ENCODE peak calls at places on chromosomes 12 and 14, in four cellular contexts. C, T, V and Z are unnamed samples.

GRCh38 chr14:100239200-100239839 is 376 bp downstream of the YY1 start:
- DNase-seq in C (no peak), T (peak), V (peak), Z (no peak)

GRCh38 chr14:24080888-24081738 is 9.8 kb downstream of the CPNE6 start:
- DNase-seq in C (peak), T (peak), V (peak), Z (no peak)

GRCh38 chr14:77615231-77616132 is 955 bp downstream of the SPTLC2 start:
- DNase-seq in T (no peak), V (no peak), C (peak), Z (no peak)

GRCh38 chr14:89254201-89254919 is 162.7 kb downstream of the FOXN3 start:
- DNase-seq in T (no peak), V (no peak), C (no peak), Z (no peak)

GRCh38 chr12:29816869-29817730 is 33.4 kb upstream of the TMTC1 start:
- DNase-seq in T (no peak), V (no peak), C (no peak), Z (no peak)

GRCh38 chr12:110780448-110780847 is 37.8 kb upstream of the PPP1CC start:
- DNase-seq in T (no peak), C (no peak), V (no peak), Z (no peak)

GRCh38 chr12:6632026-6632978 is 3.5 kb downstream of the LPAR5 start:
- DNase-seq in V (peak), C (no peak), T (peak), Z (no peak)

GRCh38 chr12:120466560-120467315 is 2.8 kb downstream of the SRSF9 start:
- DNase-seq in C (peak), V (no peak), T (peak), Z (no peak)

GRCh38 chr12:31524791-31525495 is 66.0 kb downstream of the DENND5B start:
- DNase-seq in T (peak), V (no peak), C (peak), Z (peak)

GRCh38 chr14:103286968-103287850 is 46.8 kb upstream of the EIF5 start:
- DNase-seq in T (no peak), V (no peak), C (no peak), Z (no peak)

GRCh38 chr12:90682398-90682797 is 272.6 kb downstream of the CCER1 start:
- DNase-seq in T (no peak), C (no peak), V (no peak), Z (peak)

GRCh38 chr12:41621288-41621687 is 433.2 kb downstream of the PDZRN4 start:
- DNase-seq in V (no peak), C (peak), T (no peak), Z (no peak)

GRCh38 chr12:19491863-19492262 is 52.6 kb downstream of the AEBP2 start:
- DNase-seq in C (peak), T (no peak), V (no peak), Z (no peak)

GRCh38 chr14:100275214-100275613 is 31.0 kb downstream of the SLC25A29 start:
- DNase-seq in C (no peak), V (no peak), T (no peak), Z (no peak)

GRCh38 chr12:480831-481230 is 21.1 kb downstream of the B4GALNT3 start:
- DNase-seq in C (no peak), V (no peak), T (no peak), Z (no peak)

GRCh38 chr14:69612014-69612758 is 790 bp downstream of the SUSD6 start:
- DNase-seq in C (peak), T (peak), V (peak), Z (no peak)

GRCh38 chr12:79674629-79675028 is 16.1 kb downstream of the PAWR start:
- DNase-seq in C (peak), V (no peak), T (no peak), Z (no peak)

GRCh38 chr12:41188058-41188840 is at the start of gene PDZRN4:
- DNase-seq in V (peak), C (no peak), T (no peak), Z (no peak)

GRCh38 chr14:65478596-65478995 is 66.1 kb downstream of the FUT8 start:
- DNase-seq in T (peak), C (peak), V (no peak), Z (peak)

GRCh38 chr12:27979145-27979544 is 6.6 kb upstream of the PTHLH start:
- DNase-seq in T (no peak), C (peak), V (no peak), Z (no peak)

GRCh38 chr12:27973487-27973890 is 956 bp upstream of the PTHLH start:
- DNase-seq in V (no peak), C (peak), T (no peak), Z (no peak)

GRCh38 chr12:27974735-27975221 is 2.2 kb upstream of the PTHLH start:
- DNase-seq in C (no peak), V (peak), T (no peak), Z (no peak)

GRCh38 chr12:27972721-27973120 is at the start of gene PTHLH:
- DNase-seq in T (no peak), C (peak), V (no peak), Z (no peak)

DNA sequence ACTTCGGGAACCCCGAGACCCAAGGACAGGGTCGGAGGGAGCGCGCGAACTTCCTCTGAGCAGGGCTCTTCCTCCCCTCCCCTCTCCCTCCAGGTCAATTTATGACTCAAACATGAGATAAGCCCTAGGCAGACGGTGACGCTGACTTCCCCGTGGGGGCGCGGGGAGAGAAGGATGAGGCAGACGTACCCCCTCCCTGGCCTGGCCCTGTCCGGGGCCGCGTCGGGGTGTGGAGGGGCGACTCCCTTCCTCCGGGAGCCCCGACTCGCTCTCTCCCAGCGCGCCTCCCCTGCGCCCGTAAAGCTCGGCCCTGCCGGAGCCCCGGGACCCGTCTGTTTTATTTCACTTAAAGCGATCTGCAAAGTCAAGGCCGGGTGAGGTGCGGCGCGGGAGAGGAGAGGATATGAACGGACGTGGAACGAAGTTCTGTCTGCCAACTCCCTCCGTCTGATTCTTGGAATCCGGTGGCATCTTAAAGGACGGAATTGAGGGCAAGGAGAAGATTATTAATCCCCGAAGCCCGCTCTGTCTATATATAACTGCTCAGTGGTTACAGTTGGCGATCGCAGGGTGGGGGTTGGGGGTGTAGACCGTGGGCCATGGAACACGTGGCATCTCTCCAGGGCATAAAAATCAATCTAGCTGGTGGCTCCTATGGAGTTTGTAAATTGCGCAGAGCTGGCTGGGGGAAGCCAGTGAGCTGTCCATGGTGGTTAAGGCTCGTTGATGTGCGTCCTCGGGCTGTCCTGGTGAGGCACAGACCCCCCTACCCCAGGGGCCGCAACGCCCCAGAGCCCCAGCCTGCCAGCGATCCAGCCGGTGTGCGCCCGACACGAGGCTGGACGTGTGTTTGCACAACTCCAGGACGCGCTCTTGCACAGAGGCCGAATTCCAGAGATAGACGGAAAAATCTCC is 2.9 kb upstream of the PTHLH start:
- DNase-seq in C (peak), T (no peak), V (no peak), Z (no peak)
- H3K4me3 ChIP-seq in C (peak), T (no peak), V (peak), Z (peak)

DNA sequence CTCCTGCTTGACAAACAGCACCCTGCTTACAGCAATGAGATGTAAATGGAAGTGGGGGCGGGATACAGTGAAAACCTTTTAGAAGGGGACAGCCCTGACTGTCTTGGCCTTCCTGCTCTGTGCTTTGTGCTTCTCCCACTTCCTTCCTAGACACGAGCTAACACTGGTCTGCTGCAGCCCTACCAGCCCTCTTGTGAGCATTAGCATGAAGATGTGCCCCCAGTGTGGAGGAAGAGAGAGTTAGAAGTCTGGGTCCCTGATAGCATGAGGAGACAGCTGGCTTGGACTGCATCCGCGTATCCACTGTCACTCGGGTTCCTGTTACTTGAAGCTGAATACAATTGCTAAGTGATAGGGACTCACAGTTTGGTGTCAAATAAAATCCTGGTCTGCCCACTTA is 248.0 kb upstream of the SOX5 start:
- DNase-seq in V (no peak), T (no peak), C (no peak), Z (no peak)
- H3K4me3 ChIP-seq in V (no peak), T (no peak), C (no peak), Z (no peak)

GRCh38 chr12:55684761-55685370 is 22.8 kb downstream of the ITGA7 start:
- DNase-seq in C (no peak), T (no peak), V (no peak), Z (no peak)

GRCh38 chr12:55682087-55682796 is 25.5 kb downstream of the ITGA7 start:
- DNase-seq in T (no peak), V (no peak), C (no peak), Z (no peak)

GRCh38 chr12:55679691-55680090 is 28.0 kb downstream of the ITGA7 start:
- DNase-seq in T (no peak), C (no peak), V (peak), Z (no peak)

GRCh38 chr12:55683676-55684075 is 24.0 kb downstream of the ITGA7 start:
- DNase-seq in C (no peak), V (no peak), T (no peak), Z (no peak)

GRCh38 chr12:55681142-55682077 is 26.3 kb downstream of the ITGA7 start:
- DNase-seq in T (no peak), C (peak), V (peak), Z (peak)
- H3K4me3 ChIP-seq in T (no peak), C (peak), V (peak), Z (peak)

DNA sequence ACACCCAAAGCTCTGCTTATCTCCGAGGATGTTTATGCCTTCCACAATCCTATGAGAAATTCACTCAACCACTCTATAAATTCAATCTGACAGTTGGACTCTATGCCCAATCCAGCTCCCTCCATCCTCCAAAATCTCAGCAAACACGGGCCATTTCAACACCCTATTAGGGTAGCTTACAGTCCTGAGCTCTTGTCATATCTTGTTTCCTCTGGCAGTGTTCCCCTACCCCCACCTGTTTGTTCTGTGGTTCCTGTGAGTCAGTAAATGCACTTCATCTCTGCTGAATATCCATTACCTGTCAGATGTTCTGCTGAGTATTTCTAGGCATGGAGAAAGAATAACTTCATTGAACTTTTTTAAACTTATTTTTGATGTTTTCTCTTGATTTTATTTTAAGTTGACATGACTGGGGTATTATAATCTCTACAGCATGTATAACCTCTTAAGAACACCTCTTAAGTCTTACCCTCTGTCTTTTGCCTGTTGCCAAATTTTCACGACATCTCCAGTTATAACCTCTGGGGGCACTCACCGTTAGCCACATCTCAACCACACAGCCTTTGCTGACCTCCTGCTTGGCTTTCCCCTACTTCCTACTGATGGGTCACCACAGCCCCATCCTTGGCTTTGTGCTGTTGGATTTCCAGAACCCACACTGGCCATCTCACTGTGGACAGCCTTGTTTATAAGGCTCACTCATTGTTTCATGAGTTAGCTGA is 317.0 kb upstream of the TMPO start:
- DNase-seq in C (peak), T (no peak), V (no peak), Z (no peak)
- H3K4me3 ChIP-seq in C (no peak), T (no peak), V (no peak), Z (no peak)

GRCh38 chr12:16604853-16605252 is 1.1 kb downstream of the LMO3 start:
- DNase-seq in C (no peak), T (no peak), V (no peak), Z (no peak)
- H3K4me3 ChIP-seq in C (no peak), T (no peak), V (peak), Z (peak)

DNA sequence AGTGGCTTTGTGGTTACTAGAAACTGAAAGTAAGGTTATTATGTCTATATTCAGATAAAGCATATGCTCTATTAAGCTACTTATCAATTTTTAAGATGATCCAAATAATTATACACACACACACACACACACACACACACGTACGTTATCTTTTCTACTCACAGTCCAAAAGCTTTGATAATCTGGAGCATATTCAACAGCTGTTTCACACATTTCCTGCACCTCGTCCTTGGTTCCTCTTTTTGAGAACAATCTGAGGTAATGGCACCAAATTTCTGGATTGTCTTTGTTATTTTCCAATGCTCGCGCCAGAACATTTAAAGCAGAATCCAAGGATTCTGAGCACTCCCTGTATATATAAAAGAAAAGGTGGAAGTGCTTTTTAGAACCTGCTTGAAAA is 37.5 kb downstream of the ZFC3H1 start:
- DNase-seq in V (no peak), C (no peak), T (peak), Z (no peak)
- H3K4me3 ChIP-seq in V (no peak), C (no peak), T (no peak), Z (no peak)

DNA sequence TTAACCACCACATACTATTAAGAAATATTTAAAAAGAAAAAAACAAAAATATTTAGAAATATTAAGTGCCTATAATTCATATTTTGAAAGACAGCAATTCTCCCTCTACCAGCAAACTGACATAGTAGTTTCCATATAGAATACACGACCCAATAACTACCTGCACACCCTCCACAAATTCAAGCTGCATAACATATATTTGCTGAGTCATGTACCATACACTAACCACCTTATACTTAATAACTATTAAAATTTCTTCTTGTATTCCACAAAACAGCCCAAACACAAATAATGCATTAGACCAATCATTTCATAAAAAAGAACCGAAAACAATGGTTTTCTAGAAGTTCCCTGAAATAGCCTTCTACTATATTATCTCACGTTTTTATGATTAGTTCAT is 21.7 kb downstream of the GTF2A1 start:
- DNase-seq in V (no peak), T (no peak), C (no peak), Z (no peak)
- H3K4me3 ChIP-seq in V (no peak), T (no peak), C (no peak), Z (no peak)

DNA sequence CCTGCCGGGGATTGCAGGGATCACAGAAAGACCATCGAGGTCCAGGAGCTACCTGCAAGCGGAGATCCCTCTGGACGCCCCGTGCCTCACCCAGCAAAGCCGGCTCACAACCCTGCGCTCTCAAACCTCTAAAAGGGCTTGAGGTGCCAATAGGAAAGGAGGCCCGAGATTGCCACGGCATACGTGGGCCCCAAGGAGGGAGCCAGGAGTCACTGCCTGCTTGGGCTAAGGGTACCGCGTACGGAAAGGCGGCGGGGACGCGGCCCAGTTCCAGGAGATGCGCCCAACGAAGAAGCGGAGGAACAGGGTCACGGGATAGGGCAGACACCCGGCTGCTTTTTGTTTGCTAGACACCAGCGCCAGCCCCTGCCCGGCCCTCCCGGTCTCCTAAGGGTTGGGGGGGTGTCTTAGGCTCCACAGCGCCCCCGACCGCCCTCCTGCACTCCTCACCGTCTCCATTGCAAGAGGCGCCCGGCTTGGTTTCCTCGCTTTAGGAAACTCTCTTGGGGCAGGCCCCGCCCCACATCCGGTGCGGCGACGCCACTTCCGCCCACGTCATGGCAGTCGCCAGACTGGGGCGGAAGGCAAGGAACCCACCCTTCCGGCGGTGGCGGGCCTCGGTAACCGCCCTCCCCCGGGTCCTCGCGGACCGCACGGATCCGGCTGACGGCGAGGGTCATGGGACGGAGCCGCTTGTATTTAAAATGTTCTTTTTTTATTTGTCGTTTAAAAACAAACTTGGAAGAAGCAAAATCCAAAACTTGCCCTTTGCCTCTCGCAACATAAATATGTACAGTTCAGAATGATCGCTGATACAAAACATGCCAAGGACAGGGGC is at the start of gene PRKAG1:
- DNase-seq in T (peak), V (peak), C (peak), Z (peak)
- H3K4me3 ChIP-seq in T (peak), V (peak), C (peak), Z (peak)